ENCODE peak calls at places on chromosomes 3 and 15, in nine cellular contexts. One of them, this sample, is unnamed.

GRCh38 chr15:80216911-80217310 is 35.1 kb downstream of the CTXND1 start:
- DNase-seq in T47D: no peak
- DNase-seq in AG20443: no peak
- DNase-seq in AG04450: no peak
- DNase-seq in erythroblast: no peak
- DNase-seq in renal cortical epithelial cell: no peak
- DNase-seq in HT-29: no peak
- DNase-seq in posterior cingulate gyrus: no peak
- DNase-seq in GM03348: no peak
- DNase-seq in this sample: no peak

GRCh38 chr3:183117046-183117445 is 17.8 kb upstream of the MCCC1 start:
- DNase-seq in T47D: no peak
- DNase-seq in renal cortical epithelial cell: no peak
- DNase-seq in erythroblast: no peak
- DNase-seq in AG20443: no peak
- DNase-seq in posterior cingulate gyrus: no peak
- DNase-seq in GM03348: no peak
- DNase-seq in AG04450: no peak
- DNase-seq in HT-29: no peak
- DNase-seq in this sample: no peak

GRCh38 chr3:190996376-190996775 is 133.9 kb upstream of the GMNC start:
- DNase-seq in AG20443: no peak
- DNase-seq in posterior cingulate gyrus: no peak
- DNase-seq in erythroblast: no peak
- DNase-seq in HT-29: no peak
- DNase-seq in AG04450: no peak
- DNase-seq in renal cortical epithelial cell: no peak
- DNase-seq in T47D: peak
- DNase-seq in GM03348: peak
- DNase-seq in this sample: no peak

GRCh38 chr3:191753186-191753585 is 292.2 kb downstream of the PYDC2 start:
- DNase-seq in AG04450: no peak
- DNase-seq in GM03348: no peak
- DNase-seq in erythroblast: no peak
- DNase-seq in HT-29: no peak
- DNase-seq in AG20443: peak
- DNase-seq in renal cortical epithelial cell: no peak
- DNase-seq in posterior cingulate gyrus: no peak
- DNase-seq in T47D: no peak
- DNase-seq in this sample: no peak

GRCh38 chr3:183799471-183799870 is 25.9 kb downstream of the MAP6D1 start:
- DNase-seq in renal cortical epithelial cell: no peak
- DNase-seq in HT-29: no peak
- DNase-seq in GM03348: no peak
- DNase-seq in erythroblast: peak
- DNase-seq in T47D: no peak
- DNase-seq in AG20443: no peak
- DNase-seq in posterior cingulate gyrus: no peak
- DNase-seq in AG04450: no peak
- DNase-seq in this sample: no peak

GRCh38 chr3:184687363-184688049 is 24.4 kb downstream of the MAGEF1 start:
- DNase-seq in erythroblast: no peak
- DNase-seq in GM03348: no peak
- DNase-seq in posterior cingulate gyrus: peak
- DNase-seq in HT-29: no peak
- DNase-seq in AG20443: no peak
- DNase-seq in T47D: no peak
- DNase-seq in renal cortical epithelial cell: no peak
- DNase-seq in AG04450: no peak
- DNase-seq in this sample: no peak

GRCh38 chr15:43241100-43241499 is 20.3 kb upstream of the EPB42 start:
- DNase-seq in renal cortical epithelial cell: no peak
- DNase-seq in posterior cingulate gyrus: no peak
- DNase-seq in AG04450: no peak
- DNase-seq in HT-29: no peak
- DNase-seq in T47D: no peak
- DNase-seq in erythroblast: no peak
- DNase-seq in GM03348: peak
- DNase-seq in AG20443: peak
- DNase-seq in this sample: no peak

GRCh38 chr3:9435320-9435719 is 37.9 kb downstream of the SETD5 start:
- DNase-seq in erythroblast: no peak
- DNase-seq in posterior cingulate gyrus: no peak
- DNase-seq in AG20443: no peak
- DNase-seq in renal cortical epithelial cell: no peak
- DNase-seq in HT-29: no peak
- DNase-seq in AG04450: no peak
- DNase-seq in T47D: no peak
- DNase-seq in GM03348: no peak
- DNase-seq in this sample: no peak

GRCh38 chr3:26437678-26438077 is 184.9 kb upstream of the LRRC3B start:
- DNase-seq in renal cortical epithelial cell: peak
- DNase-seq in AG20443: no peak
- DNase-seq in AG04450: no peak
- DNase-seq in posterior cingulate gyrus: no peak
- DNase-seq in GM03348: no peak
- DNase-seq in erythroblast: no peak
- DNase-seq in T47D: peak
- DNase-seq in HT-29: no peak
- DNase-seq in this sample: no peak

GRCh38 chr3:88203537-88204143 is 53.9 kb downstream of the C3orf38 start:
- DNase-seq in T47D: peak
- DNase-seq in renal cortical epithelial cell: peak
- DNase-seq in AG04450: peak
- DNase-seq in posterior cingulate gyrus: peak
- DNase-seq in AG20443: peak
- DNase-seq in erythroblast: peak
- DNase-seq in GM03348: peak
- DNase-seq in HT-29: peak
- DNase-seq in this sample: peak

GRCh38 chr3:109559389-109559788 is 222.0 kb upstream of the DPPA4 start:
- DNase-seq in erythroblast: no peak
- DNase-seq in HT-29: peak
- DNase-seq in renal cortical epithelial cell: no peak
- DNase-seq in AG04450: no peak
- DNase-seq in posterior cingulate gyrus: no peak
- DNase-seq in GM03348: no peak
- DNase-seq in T47D: no peak
- DNase-seq in AG20443: no peak
- DNase-seq in this sample: no peak

GRCh38 chr15:95422255-95422654 is 908.2 kb upstream of the NR2F2 start:
- DNase-seq in renal cortical epithelial cell: no peak
- DNase-seq in GM03348: no peak
- DNase-seq in HT-29: no peak
- DNase-seq in AG20443: no peak
- DNase-seq in erythroblast: no peak
- DNase-seq in AG04450: no peak
- DNase-seq in posterior cingulate gyrus: no peak
- DNase-seq in T47D: no peak
- DNase-seq in this sample: no peak

GRCh38 chr15:26630857-26631256 is 142.0 kb downstream of the GABRB3 start:
- DNase-seq in renal cortical epithelial cell: no peak
- DNase-seq in AG04450: no peak
- DNase-seq in posterior cingulate gyrus: no peak
- DNase-seq in HT-29: no peak
- DNase-seq in GM03348: peak
- DNase-seq in erythroblast: no peak
- DNase-seq in AG20443: no peak
- DNase-seq in T47D: peak
- DNase-seq in this sample: no peak

GRCh38 chr15:73650387-73651126 is 17.4 kb upstream of the NPTN start:
- DNase-seq in GM03348: peak
- DNase-seq in AG20443: peak
- DNase-seq in AG04450: no peak
- DNase-seq in HT-29: no peak
- DNase-seq in renal cortical epithelial cell: peak
- DNase-seq in posterior cingulate gyrus: no peak
- DNase-seq in T47D: no peak
- DNase-seq in erythroblast: no peak
- DNase-seq in this sample: no peak

GRCh38 chr15:68205949-68206539 is 912 bp upstream of the CALML4 start:
- DNase-seq in erythroblast: no peak
- DNase-seq in HT-29: peak
- DNase-seq in T47D: no peak
- DNase-seq in posterior cingulate gyrus: no peak
- DNase-seq in AG04450: no peak
- DNase-seq in AG20443: no peak
- DNase-seq in renal cortical epithelial cell: no peak
- DNase-seq in GM03348: no peak
- DNase-seq in this sample: no peak

GRCh38 chr3:36991147-36991546 is 1.8 kb downstream of the EPM2AIP1 start:
- DNase-seq in renal cortical epithelial cell: no peak
- DNase-seq in T47D: no peak
- DNase-seq in AG20443: no peak
- DNase-seq in GM03348: no peak
- DNase-seq in erythroblast: no peak
- DNase-seq in AG04450: no peak
- DNase-seq in posterior cingulate gyrus: no peak
- DNase-seq in HT-29: no peak
- DNase-seq in this sample: no peak

GRCh38 chr15:55587321-55588069 is 650 bp downstream of the PYGO1 start:
- DNase-seq in HT-29: no peak
- DNase-seq in erythroblast: peak
- DNase-seq in GM03348: peak
- DNase-seq in posterior cingulate gyrus: peak
- DNase-seq in T47D: peak
- DNase-seq in AG20443: peak
- DNase-seq in AG04450: no peak
- DNase-seq in renal cortical epithelial cell: no peak
- DNase-seq in this sample: no peak

GRCh38 chr15:71239592-71240364 is 124.5 kb downstream of the THSD4 start:
- DNase-seq in T47D: peak
- DNase-seq in renal cortical epithelial cell: no peak
- DNase-seq in erythroblast: no peak
- DNase-seq in AG20443: no peak
- DNase-seq in AG04450: peak
- DNase-seq in posterior cingulate gyrus: no peak
- DNase-seq in HT-29: no peak
- DNase-seq in GM03348: no peak
- DNase-seq in this sample: no peak

GRCh38 chr15:48650931-48651330 is 5.4 kb upstream of the FBN1 start:
- DNase-seq in AG20443: no peak
- DNase-seq in renal cortical epithelial cell: no peak
- DNase-seq in HT-29: no peak
- DNase-seq in posterior cingulate gyrus: no peak
- DNase-seq in T47D: no peak
- DNase-seq in GM03348: no peak
- DNase-seq in AG04450: no peak
- DNase-seq in erythroblast: no peak
- DNase-seq in this sample: no peak

GRCh38 chr3:159881828-159882309 is 106.8 kb upstream of the IL12A start:
- DNase-seq in HT-29: no peak
- DNase-seq in AG20443: no peak
- DNase-seq in renal cortical epithelial cell: peak
- DNase-seq in T47D: peak
- DNase-seq in posterior cingulate gyrus: peak
- DNase-seq in erythroblast: no peak
- DNase-seq in AG04450: no peak
- DNase-seq in GM03348: no peak
- DNase-seq in this sample: no peak

GRCh38 chr15:99073008-99073714 is 31.7 kb upstream of the SYNM start:
- DNase-seq in erythroblast: no peak
- DNase-seq in renal cortical epithelial cell: no peak
- DNase-seq in AG04450: no peak
- DNase-seq in GM03348: no peak
- DNase-seq in posterior cingulate gyrus: no peak
- DNase-seq in T47D: no peak
- DNase-seq in HT-29: no peak
- DNase-seq in AG20443: no peak
- DNase-seq in this sample: no peak

GRCh38 chr3:115280531-115280930 is 133.4 kb upstream of the ZBTB20 start:
- DNase-seq in erythroblast: no peak
- DNase-seq in HT-29: no peak
- DNase-seq in GM03348: no peak
- DNase-seq in AG20443: no peak
- DNase-seq in AG04450: no peak
- DNase-seq in posterior cingulate gyrus: no peak
- DNase-seq in renal cortical epithelial cell: no peak
- DNase-seq in T47D: no peak
- DNase-seq in this sample: no peak

This sample was measured in HS-5.